ENCODE peak calls at places on chromosomes 7 and 10, in ten cellular contexts. U is hepatocyte, Q is heart right ventricle, E is mammary epithelial cell, I is heart left ventricle, L is body of pancreas, W is fibroblast of lung, Z is uterus, A is cardiac muscle cell, C is breast epithelium. H is an unnamed sample.
A peak's percentile ranks its signal among the peaks of the same experiment; 100 is the strongest.

GRCh38 chr7:136184719-136185118 is 207.6 kb upstream of the MTPN start:
- DNase-seq in L (no peak), A (no peak), E (no peak), C (no peak), Q (no peak), U (no peak), W (no peak), Z (no peak), I (no peak), H (no peak)

GRCh38 chr7:53252539-53252938 is 217.1 kb downstream of the POM121L12 start:
- DNase-seq in I (no peak), U (no peak), C (no peak), Z (no peak), E (no peak), A (no peak), W (no peak), L (no peak), Q (no peak), H (no peak)

GRCh38 chr10:116947838-116948529 is 57.0 kb downstream of the SHTN1 start:
- DNase-seq in E (peak; percentile 12), W (peak; percentile 64), C (no peak), Q (no peak), Z (no peak), I (no peak), U (peak; percentile 22), L (no peak), A (no peak), H (no peak)

GRCh38 chr10:30093303-30093967 is 34.0 kb upstream of the JCAD start:
- DNase-seq in Q (no peak), Z (no peak), I (no peak), C (no peak), A (no peak), E (no peak), U (peak; percentile 40), W (no peak), L (no peak), H (no peak)

GRCh38 chr10:88386878-88387773 is 196.0 kb downstream of the RNLS start:
- DNase-seq in Z (peak; percentile 21), E (peak; percentile 42), W (peak; percentile 94), Q (no peak), C (no peak), L (peak; percentile 53), I (no peak), A (peak; percentile 76), U (peak; percentile 78), H (no peak)

GRCh38 chr10:99207340-99207739 is 28.3 kb downstream of the HPSE2 start:
- DNase-seq in A (no peak), C (no peak), W (no peak), Q (no peak), I (no peak), U (no peak), L (no peak), E (no peak), Z (no peak), H (no peak)

GRCh38 chr10:119495545-119495944 is 47.0 kb downstream of the RGS10 start:
- DNase-seq in A (no peak), I (no peak), E (no peak), Q (no peak), L (no peak), W (no peak), U (no peak), Z (no peak), C (no peak), H (no peak)

GRCh38 chr7:45967591-45968157 is 46.6 kb upstream of the IGFBP3 start:
- DNase-seq in Z (no peak), C (no peak), E (no peak), I (no peak), U (no peak), L (no peak), W (no peak), A (no peak), Q (no peak), H (no peak)

GRCh38 chr10:69641261-69641980 is 11.4 kb downstream of the FAM241B start:
- DNase-seq in Q (no peak), C (no peak), L (no peak), E (peak; percentile 36), A (no peak), U (no peak), Z (no peak), W (no peak), I (no peak), H (no peak)

GRCh38 chr7:132783824-132784223 is 207.6 kb upstream of the PLXNA4 start:
- DNase-seq in Z (no peak), I (no peak), Q (no peak), L (no peak), U (no peak), W (peak; percentile 97), A (no peak), E (peak; percentile 63), C (no peak), H (no peak)

GRCh38 chr10:115771755-115772154 is 501.3 kb downstream of the GFRA1 start:
- DNase-seq in U (no peak), C (no peak), Z (no peak), E (no peak), A (no peak), W (peak; percentile 12), Q (no peak), I (no peak), L (no peak), H (no peak)

GRCh38 chr7:42832672-42833071 is 79.2 kb downstream of the C7orf25 start:
- DNase-seq in I (no peak), E (no peak), L (no peak), Z (no peak), U (no peak), A (no peak), C (no peak), W (no peak), Q (no peak), H (no peak)

GRCh38 chr10:30587522-30588031 is 42.0 kb downstream of the LYZL2 start:
- DNase-seq in W (no peak), Q (no peak), C (peak; percentile 42), A (no peak), E (peak; percentile 35), U (peak; percentile 33), I (peak; percentile 57), L (peak; percentile 31), Z (no peak), H (peak; percentile 26)

GRCh38 chr10:17343118-17343517 is 111.3 kb downstream of the ST8SIA6 start:
- DNase-seq in W (no peak), E (no peak), I (no peak), C (no peak), U (no peak), Z (no peak), Q (no peak), A (no peak), L (no peak), H (no peak)

GRCh38 chr10:124744688-124745055 is 494 bp upstream of the FAM53B start:
- DNase-seq in W (peak; percentile 75), E (peak; percentile 59), Z (no peak), I (no peak), A (no peak), L (no peak), C (peak; percentile 55), Q (no peak), U (no peak), H (no peak)

GRCh38 chr10:126001579-126001978 is 105.2 kb downstream of the FANK1 start:
- DNase-seq in W (peak; percentile 29), U (no peak), Z (no peak), A (no peak), C (no peak), E (no peak), L (peak; percentile 55), Q (no peak), I (no peak), H (no peak)

GRCh38 chr10:125266541-125266940 is 106.2 kb upstream of the CTBP2 start:
- DNase-seq in C (no peak), I (no peak), A (no peak), Z (no peak), E (no peak), Q (no peak), L (no peak), U (no peak), W (no peak), H (no peak)

GRCh38 chr7:100407285-100408180 is 21.0 kb downstream of the ZCWPW1 start:
- DNase-seq in E (peak; percentile 66), I (no peak), L (no peak), A (peak; percentile 68), Q (no peak), U (peak; percentile 73), C (no peak), W (peak; percentile 73), Z (no peak), H (no peak)
- TF ChIP-seq CTCF in E (peak; percentile 64), I (peak; percentile 50), L (peak; percentile 68), A (peak; percentile 75), Q (peak; percentile 68), U (peak; percentile 59), C (peak; percentile 48), W (peak; percentile 83), Z (peak; percentile 52), H (peak; percentile 41)

GRCh38 chr7:143308632-143309031 is 7.3 kb upstream of the CLCN1 start:
- DNase-seq in C (no peak), A (no peak), Q (no peak), I (no peak), W (no peak), E (no peak), Z (no peak), U (no peak), L (no peak), H (no peak)
- H3K27me3 ChIP-seq in C (no peaks in the 10 kb centered on the region), A (no peaks in the 10 kb centered on the region), Q (no peaks in the 10 kb centered on the region), I (no peaks in the 10 kb centered on the region), W (no peaks in the 10 kb centered on the region), E (no peaks in the 10 kb centered on the region), Z (no peaks in the 10 kb centered on the region), U (no peaks in the 10 kb centered on the region), L (no peaks in the 10 kb centered on the region), H (no peaks in the 10 kb centered on the region)

GRCh38 chr7:158742065-158742821 is 37.6 kb upstream of the NCAPG2 start:
- DNase-seq in L (no peak), U (no peak), W (no peak), E (no peak), I (no peak), Z (no peak), Q (no peak), C (no peak), A (no peak), H (no peak)

GRCh38 chr7:158740657-158741293 is 36.2 kb upstream of the NCAPG2 start:
- DNase-seq in W (peak; percentile 98), U (peak; percentile 78), E (no peak), A (no peak), L (no peak), I (no peak), Z (peak; percentile 69), C (no peak), Q (no peak), H (no peak)

GRCh38 chr7:158738841-158739240 is 34.2 kb upstream of the NCAPG2 start:
- DNase-seq in L (no peak), Z (no peak), C (no peak), A (no peak), W (no peak), I (no peak), Q (no peak), E (no peak), U (no peak), H (no peak)

GRCh38 chr7:158741294-158741666 is 36.7 kb upstream of the NCAPG2 start:
- DNase-seq in C (no peak), Q (no peak), W (no peak), E (no peak), A (no peak), U (no peak), L (no peak), I (no peak), Z (no peak), H (no peak)

GRCh38 chr7:158740013-158740656 is 35.5 kb upstream of the NCAPG2 start:
- DNase-seq in I (no peak), Q (no peak), C (no peak), W (peak; percentile 95), E (peak; percentile 39), A (no peak), Z (peak; percentile 26), U (peak; percentile 73), L (no peak), H (no peak)
- TF ChIP-seq CTCF in I (no peak), Q (no peak), C (no peak), W (no peak), E (no peak), A (no peak), Z (no peak), U (peak; percentile 19), L (no peak), H (no peak)

GRCh38 chr7:155524018-155524556 is 22.3 kb downstream of the CNPY1 start:
- DNase-seq in U (no peak), W (no peak), I (no peak), L (no peak), E (no peak), Z (no peak), A (no peak), C (no peak), Q (no peak), H (no peak)
- H3K27me3 ChIP-seq in U (peaks cover 64% of the 10 kb centered on the region), W (no peaks in the 10 kb centered on the region), I (peaks cover 67% of the 10 kb centered on the region), L (no peaks in the 10 kb centered on the region), E (peaks cover 5% of the 10 kb centered on the region), Z (no peaks in the 10 kb centered on the region), A (peaks cover 97% of the 10 kb centered on the region), C (no peaks in the 10 kb centered on the region), Q (peaks cover 47% of the 10 kb centered on the region), H (peaks cover 8% of the 10 kb centered on the region)

H was measured in psoas muscle.